ENCODE peak calls at places on chromosome 12, in four cellular contexts. Y is A549, R is K562, H is WTC11. P is an unnamed sample.

GRCh38 chr12:23771230-23771949 is 178.1 kb downstream of the SOX5 start:
- DNase-seq in H (no peak), R (no peak), Y (no peak), P (no peak)

GRCh38 chr12:14238224-14238792 is 127.2 kb upstream of the ATF7IP start:
- DNase-seq in R (no peak), Y (peak), H (no peak), P (peak)

GRCh38 chr12:66118240-66118891 is 12.2 kb downstream of the LLPH start:
- DNase-seq in H (no peak), Y (no peak), R (no peak), P (no peak)

GRCh38 chr12:98232753-98233385 is 282.5 kb upstream of the TMPO start:
- DNase-seq in Y (no peak), H (no peak), R (no peak), P (no peak)

GRCh38 chr12:71636704-71637115 is 26.9 kb downstream of the ZFC3H1 start:
- DNase-seq in Y (peak), H (no peak), R (peak), P (peak)

GRCh38 chr12:23029185-23029584 is 404.2 kb downstream of the ETNK1 start:
- DNase-seq in R (no peak), H (no peak), Y (no peak), P (no peak)

GRCh38 chr12:109764123-109764522 is 50.5 kb downstream of the FAM222A start:
- DNase-seq in R (no peak), Y (no peak), H (no peak), P (no peak)

GRCh38 chr12:108833355-108833733 is 24.0 kb downstream of the SSH1 start:
- DNase-seq in Y (peak), H (no peak), R (no peak), P (peak)

GRCh38 chr12:132359971-132360370 is 30.6 kb upstream of the GALNT9 start:
- DNase-seq in H (no peak), R (no peak), Y (no peak), P (no peak)

GRCh38 chr12:109910969-109911348 is 10.9 kb downstream of the TCHP start:
- DNase-seq in R (peak), Y (peak), H (peak), P (no peak)

GRCh38 chr12:14239350-14239934 is 126.0 kb upstream of the ATF7IP start:
- DNase-seq in H (peak), R (no peak), Y (peak), P (no peak)

GRCh38 chr12:25830456-25830855 is 128.0 kb upstream of the RASSF8 start:
- DNase-seq in H (no peak), R (no peak), Y (no peak), P (no peak)

GRCh38 chr12:52293926-52294325 is 2.6 kb upstream of the KRT81 start:
- DNase-seq in H (no peak), R (no peak), Y (no peak), P (no peak)

GRCh38 chr12:47884501-47884900 is 20.3 kb downstream of the VDR start:
- DNase-seq in Y (no peak), R (no peak), H (no peak), P (no peak)

GRCh38 chr12:38921025-38921677 is 15.8 kb upstream of the CPNE8 start:
- DNase-seq in H (peak), R (peak), Y (peak), P (peak)

GRCh38 chr12:24363177-24363754 is 413.8 kb upstream of the SOX5 start:
- DNase-seq in H (no peak), Y (no peak), R (no peak), P (no peak)

GRCh38 chr12:54075974-54076373 is 22.3 kb downstream of the HOXC4 start:
- DNase-seq in Y (no peak), R (no peak), H (peak), P (no peak)

GRCh38 chr12:47591387-47591786 is 114.4 kb downstream of the RPAP3 start:
- DNase-seq in H (no peak), R (no peak), Y (no peak), P (no peak)

GRCh38 chr12:108722463-108722862 is 8.9 kb downstream of the CORO1C start:
- DNase-seq in R (no peak), Y (no peak), H (no peak), P (no peak)

GRCh38 chr12:40152783-40153383 is 47.0 kb upstream of the SLC2A13 start:
- DNase-seq in R (peak), H (peak), Y (peak), P (peak)

GRCh38 chr12:24404086-24404815 is 454.8 kb upstream of the SOX5 start:
- DNase-seq in H (no peak), R (no peak), Y (no peak), P (no peak)

GRCh38 chr12:130619378-130619970 is 96.6 kb downstream of the RIMBP2 start:
- DNase-seq in Y (no peak), R (no peak), H (no peak), P (no peak)

GRCh38 chr12:76226397-76226796 is 121.8 kb downstream of the BBS10 start:
- DNase-seq in H (no peak), Y (no peak), R (no peak), P (peak)

DNA sequence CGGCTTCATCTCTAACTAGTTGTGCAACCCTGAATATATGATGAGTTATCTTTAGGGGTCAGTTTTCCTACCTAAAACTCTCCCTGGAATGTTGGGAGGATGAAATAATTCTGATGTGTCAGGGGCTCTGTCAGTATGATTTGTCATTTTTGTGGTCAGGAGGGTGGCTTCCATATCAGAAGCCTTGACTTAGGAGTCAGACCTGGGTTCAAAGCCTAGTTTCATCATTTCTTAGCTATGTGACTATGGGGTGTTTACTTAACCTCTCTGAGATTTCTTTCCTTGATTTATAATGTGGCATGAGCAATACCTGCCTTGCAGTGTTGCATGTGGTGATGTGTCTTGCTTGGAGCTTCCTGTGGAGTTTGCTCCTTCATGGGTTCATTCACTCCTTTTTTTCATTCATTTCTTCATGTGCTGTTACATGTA is 146.8 kb downstream of the CHST11 start:
- DNase-seq in Y (peak), R (no peak), H (no peak), P (no peak)
- TF ChIP-seq JUN in Y (no peak), R (no peak), H (no peak), P (no peak)

GRCh38 chr12:89333564-89334252 is 18.6 kb downstream of the DUSP6 start:
- DNase-seq in H (no peak), Y (no peak), R (peak), P (no peak)
- TF ChIP-seq JUN in H (no peak), Y (no peak), R (no peak), P (no peak)

DNA sequence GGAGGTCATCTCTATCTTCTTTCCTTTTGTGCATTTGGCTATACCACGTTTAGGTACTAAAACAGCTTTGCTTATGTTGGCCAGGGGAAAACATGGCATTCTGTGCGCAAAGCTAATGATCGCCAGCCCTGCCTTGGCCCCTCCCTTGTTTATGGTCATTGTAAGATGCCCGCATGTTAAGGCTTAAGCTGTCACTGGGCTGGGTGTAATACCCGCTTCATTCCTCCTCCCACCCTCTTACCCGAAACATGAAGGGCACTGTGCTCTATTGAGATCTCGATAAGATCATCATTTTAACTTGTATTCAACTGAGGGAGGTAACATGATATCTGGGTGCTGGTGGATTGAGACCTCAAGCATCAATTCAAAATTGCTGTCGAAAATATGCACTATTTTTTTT is 34.7 kb downstream of the BRI3BP start:
- DNase-seq in H (no peak), R (no peak), Y (no peak), P (no peak)
- TF ChIP-seq JUN in H (no peak), R (no peak), Y (no peak), P (no peak)

GRCh38 chr12:32163596-32163995 is 56.9 kb downstream of the BICD1 start:
- DNase-seq in R (no peak), H (no peak), Y (no peak), P (peak)
- TF ChIP-seq JUN in R (no peak), H (no peak), Y (no peak), P (peak)

GRCh38 chr12:105348561-105348960 is 18.1 kb downstream of the C12orf75 start:
- DNase-seq in Y (no peak), H (no peak), R (no peak), P (no peak)
- TF ChIP-seq JUN in Y (no peak), H (no peak), R (no peak), P (no peak)

DNA sequence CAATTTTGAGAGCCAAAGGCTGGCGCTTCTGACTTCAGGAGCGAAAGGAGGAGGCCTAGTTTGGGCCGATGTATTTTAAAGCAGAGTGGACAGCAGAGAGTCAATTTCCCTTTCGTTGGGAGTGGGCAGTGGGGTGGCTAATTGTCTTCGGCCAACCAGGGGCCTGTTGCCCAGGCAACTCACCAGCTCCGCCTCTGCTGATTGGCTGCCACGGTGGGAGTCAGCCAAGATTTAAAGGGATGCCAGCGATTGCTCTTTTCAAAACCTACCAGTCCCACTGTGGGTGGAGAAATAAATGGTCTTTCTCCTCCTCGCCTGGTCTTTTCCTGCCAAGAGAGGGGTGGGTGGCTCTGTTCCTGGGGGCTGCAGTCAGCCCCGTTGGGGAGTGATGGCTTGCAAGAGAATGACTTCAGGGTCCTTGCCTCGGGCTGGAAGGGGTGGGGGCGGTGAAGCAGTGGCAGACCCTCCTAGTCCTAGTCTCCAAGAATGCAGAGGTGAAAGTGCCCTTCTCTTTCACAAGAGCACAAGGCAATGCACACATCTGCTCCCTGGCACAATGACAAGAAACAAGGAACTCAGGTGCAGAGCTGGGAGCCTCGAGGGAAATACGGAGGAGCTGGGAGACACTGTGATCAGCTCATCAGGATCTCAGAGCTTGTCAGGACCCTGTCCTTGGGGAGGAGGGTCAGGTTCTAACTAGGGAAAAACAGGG is 37.7 kb downstream of the RASAL1 start:
- DNase-seq in Y (no peak), R (peak), H (peak), P (no peak)
- TF ChIP-seq JUN in Y (no peak), R (no peak), H (no peak), P (no peak)

GRCh38 chr12:111056618-111057521 is 136.5 kb upstream of the MYL2 start:
- DNase-seq in R (peak), H (no peak), Y (no peak), P (no peak)
- TF ChIP-seq JUN in R (no peak), H (no peak), Y (no peak), P (no peak)